ENCODE peak calls at places on chromosomes 1 and 21, in six cellular contexts. T, G, M, Q, D and J are unnamed samples.

GRCh38 chr1:179924268-179924667 is 30.3 kb upstream of the CEP350 start:
- DNase-seq in D (no peak), Q (no peak), T (no peak), G (no peak), M (no peak), J (no peak)

GRCh38 chr1:82220754-82221153 is 420.0 kb downstream of the ADGRL2 start:
- DNase-seq in G (no peak), M (no peak), T (no peak), D (no peak), Q (no peak), J (no peak)

GRCh38 chr1:119047040-119047438 is 58.9 kb upstream of the TBX15 start:
- DNase-seq in G (peak), Q (peak), D (no peak), T (no peak), M (no peak), J (no peak)

GRCh38 chr1:53323316-53323715 is 4.6 kb downstream of the LRP8 start:
- DNase-seq in G (no peak), T (no peak), M (no peak), D (no peak), Q (no peak), J (no peak)

GRCh38 chr1:222167111-222167510 is 380.8 kb downstream of the HHIPL2 start:
- DNase-seq in T (peak), D (peak), G (peak), M (peak), Q (peak), J (peak)

GRCh38 chr1:19210772-19211549 is 895 bp upstream of the UBR4 start:
- DNase-seq in G (peak), M (no peak), T (peak), D (no peak), Q (peak), J (no peak)

GRCh38 chr1:22343456-22344426 is 107.9 kb upstream of the ZBTB40 start:
- DNase-seq in Q (no peak), G (no peak), D (no peak), M (no peak), T (no peak), J (no peak)

GRCh38 chr1:119453021-119453420 is 38.1 kb downstream of the HSD3B2 start:
- DNase-seq in D (no peak), G (peak), T (no peak), Q (no peak), M (no peak), J (no peak)

GRCh38 chr21:26070822-26071425 is 99.6 kb downstream of the APP start:
- DNase-seq in D (no peak), M (no peak), T (peak), Q (peak), G (peak), J (no peak)

GRCh38 chr1:6329851-6330250 is 63.7 kb downstream of the ACOT7 start:
- DNase-seq in Q (no peak), M (no peak), G (peak), T (no peak), D (no peak), J (no peak)

GRCh38 chr1:17611991-17612390 is 72.5 kb downstream of the ARHGEF10L start:
- DNase-seq in Q (peak), M (no peak), T (peak), G (peak), D (no peak), J (no peak)

GRCh38 chr1:67441739-67442286 is 11.6 kb upstream of the SERBP1 start:
- DNase-seq in M (no peak), D (no peak), T (no peak), G (no peak), Q (no peak), J (no peak)

GRCh38 chr1:201930137-201930536 is 16.2 kb downstream of the LMOD1 start:
- DNase-seq in G (peak), D (no peak), M (no peak), Q (no peak), T (no peak), J (no peak)

GRCh38 chr1:22030473-22030872 is 22.0 kb upstream of the CDC42 start:
- DNase-seq in M (no peak), Q (no peak), G (no peak), T (no peak), D (no peak), J (no peak)

GRCh38 chr1:58791106-58791505 is 7.3 kb upstream of the JUN start:
- DNase-seq in D (no peak), T (no peak), Q (no peak), G (no peak), M (no peak), J (no peak)

GRCh38 chr1:200410566-200410878 is 686 bp upstream of the ZNF281 start:
- DNase-seq in Q (peak), G (no peak), M (peak), D (no peak), T (peak), J (no peak)

GRCh38 chr1:110136911-110137310 is 13.4 kb upstream of the SLC6A17 start:
- DNase-seq in D (peak), M (peak), Q (peak), T (peak), G (no peak), J (peak)

GRCh38 chr1:183277821-183278735 is 92.0 kb downstream of the LAMC2 start:
- DNase-seq in Q (peak), M (no peak), T (peak), G (peak), D (no peak), J (no peak)

GRCh38 chr1:180892272-180892671 is 20.4 kb upstream of the KIAA1614 start:
- DNase-seq in T (no peak), Q (no peak), D (peak), M (no peak), G (no peak), J (no peak)

GRCh38 chr1:222970711-222971110 is 155.9 kb downstream of the DISP1 start:
- DNase-seq in M (no peak), T (peak), G (no peak), D (no peak), Q (no peak), J (no peak)

GRCh38 chr1:10530756-10531155 is 56.0 kb downstream of the PEX14 start:
- DNase-seq in T (peak), G (peak), D (no peak), Q (peak), M (no peak), J (no peak)

GRCh38 chr1:184771190-184771691 is 16.6 kb upstream of the EDEM3 start:
- DNase-seq in G (no peak), M (no peak), T (peak), Q (no peak), D (no peak), J (no peak)

GRCh38 chr1:198967566-198967965 is 328.7 kb downstream of the PTPRC start:
- DNase-seq in D (no peak), T (no peak), Q (no peak), M (no peak), G (no peak), J (no peak)

GRCh38 chr1:226100436-226101347 is 38.2 kb downstream of the H3-3A start:
- DNase-seq in D (no peak), T (no peak), M (no peak), G (peak), Q (peak), J (no peak)

GRCh38 chr1:113940365-113941244 is 11.5 kb downstream of the HIPK1 start:
- DNase-seq in T (no peak), G (no peak), Q (no peak), M (no peak), D (no peak), J (no peak)

GRCh38 chr1:113942527-113942926 is 13.4 kb downstream of the HIPK1 start:
- DNase-seq in Q (no peak), G (no peak), D (no peak), T (no peak), M (no peak), J (no peak)

GRCh38 chr1:113941245-113941559 is 12.1 kb downstream of the HIPK1 start:
- DNase-seq in G (no peak), M (no peak), D (no peak), Q (no peak), T (no peak), J (no peak)

GRCh38 chr1:113945329-113945728 is 16.2 kb downstream of the HIPK1 start:
- DNase-seq in M (no peak), G (no peak), Q (no peak), D (no peak), T (no peak), J (no peak)

GRCh38 chr1:113943028-113943811 is 14.1 kb downstream of the HIPK1 start:
- DNase-seq in T (no peak), Q (peak), G (peak), D (no peak), M (no peak), J (no peak)
- H3K4me2 ChIP-seq in T (no peak), Q (no peak), G (no peak), D (no peak), M (no peak), J (no peak)

GRCh38 chr1:220788900-220789299 is 2.2 kb downstream of the MTARC1 start:
- DNase-seq in M (no peak), Q (no peak), T (no peak), G (no peak), D (no peak), J (no peak)
- H2BK5ac ChIP-seq in M (no peak), Q (no peak), T (no peak), G (no peak), D (no peak), J (no peak)

DNA sequence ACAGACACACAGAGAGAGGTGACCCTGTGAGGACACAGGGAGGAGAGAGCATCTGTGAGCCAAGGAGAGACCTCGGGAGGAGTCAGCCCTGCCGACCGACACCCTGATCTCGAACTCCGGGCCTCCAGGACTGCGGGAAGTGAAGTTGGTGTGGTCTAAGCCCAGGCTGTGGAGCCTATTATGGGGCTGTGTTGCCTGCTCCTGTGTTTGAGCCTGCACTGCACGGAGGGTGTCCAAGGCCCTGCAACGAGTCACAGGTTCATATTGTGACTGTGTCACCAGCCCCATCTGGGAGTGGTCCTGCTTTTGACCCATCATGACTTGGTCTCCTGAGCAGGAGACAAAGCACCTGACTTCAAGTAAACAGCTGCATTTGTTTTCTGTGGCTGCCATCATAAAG is 186.0 kb upstream of the AJAP1 start:
- DNase-seq in D (no peak), Q (no peak), G (no peak), T (no peak), M (no peak), J (no peak)
- H3K4me2 ChIP-seq in D (no peak), Q (no peak), G (no peak), T (no peak), M (no peak), J (no peak)

GRCh38 chr21:42665484-42665883 is 12.1 kb downstream of the PDE9A start:
- DNase-seq in T (no peak), Q (no peak), G (no peak), D (no peak), M (no peak), J (no peak)
- H2BK5ac ChIP-seq in T (no peak), Q (no peak), G (no peak), D (peak), M (no peak), J (peak)

GRCh38 chr1:41365320-41365633 is 4.0 kb downstream of the FOXO6 start:
- DNase-seq in Q (no peak), D (no peak), M (no peak), T (no peak), G (no peak), J (no peak)
- H3K4me2 ChIP-seq in Q (no peak), D (peak), M (no peak), T (no peak), G (no peak), J (no peak)

DNA sequence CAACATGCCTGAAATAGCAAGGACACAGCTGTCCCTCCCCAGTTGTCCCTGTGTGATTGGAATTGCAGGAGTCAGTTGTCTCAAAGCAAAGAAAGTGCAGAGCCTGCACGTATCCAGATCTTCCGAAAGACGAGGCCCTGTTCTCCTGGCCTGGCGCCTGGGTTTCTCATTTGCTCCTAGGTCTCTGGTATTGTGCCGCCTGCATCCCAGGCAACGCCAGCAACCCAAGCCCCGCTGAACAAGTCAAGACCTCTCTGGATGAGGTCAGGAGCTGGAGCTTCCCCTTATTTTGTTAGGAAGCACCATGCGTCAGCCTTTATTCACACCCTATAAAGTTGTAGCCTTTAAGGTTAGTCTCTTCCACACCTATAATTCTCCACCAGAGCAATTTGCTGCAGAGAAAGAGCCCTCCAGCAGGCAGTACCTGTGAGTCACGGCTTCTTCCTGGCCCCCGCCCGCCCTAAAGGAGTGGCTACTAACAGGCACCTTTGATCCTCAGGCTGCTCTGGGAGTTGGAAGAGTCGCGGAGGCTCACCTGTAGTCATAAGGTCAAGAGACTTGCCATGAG is 130.4 kb downstream of the TOMM20 start:
- DNase-seq in T (peak), Q (peak), D (no peak), G (no peak), M (peak), J (no peak)
- H2BK5ac ChIP-seq in T (no peak), Q (no peak), D (no peak), G (peak), M (no peak), J (no peak)

GRCh38 chr1:94237291-94238226 is at the start of gene ARHGAP29:
- DNase-seq in M (peak), Q (peak), T (peak), D (peak), G (peak), J (peak)
- H3K4me2 ChIP-seq in M (peak), Q (peak), T (peak), D (peak), G (peak), J (peak)

GRCh38 chr1:42993631-42994121 is 35.0 kb upstream of the SLC2A1 start:
- DNase-seq in D (no peak), G (no peak), T (peak), Q (no peak), M (no peak), J (no peak)
- H2BK5ac ChIP-seq in D (peak), G (no peak), T (no peak), Q (no peak), M (no peak), J (no peak)

GRCh38 chr1:217135987-217136894 is 413.0 kb upstream of the ESRRG start:
- DNase-seq in G (no peak), Q (no peak), M (peak), D (peak), T (peak), J (peak)
- H3K4me2 ChIP-seq in G (peak), Q (peak), M (peak), D (peak), T (peak), J (peak)